ENCODE peak calls at places on chromosomes 7 and 10, in six cellular contexts. M is Karpas-422, J is Panc1, S is thoracic aorta, H is aorta, G is left lung. E is an unnamed sample. For H3K4me1, the result is how much of the 10 kb centered on the place peaks cover.

GRCh38 chr10:122441961-122442360 is 12.5 kb upstream of the ARMS2 start:
- DNase-seq in M (no peak), J (peak), S (no peak), H (no peak), G (no peak), E (no peak)

GRCh38 chr10:3077940-3078630 is 10.7 kb downstream of the PFKP start:
- DNase-seq in M (no peak), J (no peak), S (no peak), H (no peak), G (no peak), E (no peak)

GRCh38 chr7:13633857-13634256 is 355.6 kb downstream of the ETV1 start:
- DNase-seq in M (no peak), J (no peak), S (no peak), H (no peak), G (no peak), E (no peak)

GRCh38 chr10:113126506-113127192 is 176.6 kb downstream of the TCF7L2 start:
- DNase-seq in M (no peak), J (peak), S (no peak), H (peak), G (peak), E (peak)

GRCh38 chr10:34116220-34116623 is 698.9 kb downstream of the PARD3 start:
- DNase-seq in M (no peak), J (no peak), S (no peak), H (no peak), G (no peak), E (no peak)

GRCh38 chr10:107545717-107546116 is 381.2 kb upstream of the SORCS1 start:
- DNase-seq in M (no peak), J (no peak), S (no peak), H (no peak), G (peak), E (no peak)

GRCh38 chr10:58385784-58386112 is 538 bp downstream of the TFAM start:
- DNase-seq in M (peak), J (no peak), S (no peak), H (peak), G (peak), E (no peak)

GRCh38 chr10:37488792-37489657 is 363.6 kb downstream of the ANKRD30A start:
- DNase-seq in M (no peak), J (peak), S (no peak), H (no peak), G (no peak), E (no peak)

GRCh38 chr7:44853391-44853790 is 5.5 kb upstream of the H2AZ2 start:
- DNase-seq in M (no peak), J (no peak), S (no peak), H (no peak), G (no peak), E (no peak)

GRCh38 chr10:63703113-63703670 is 182.0 kb downstream of the REEP3 start:
- DNase-seq in M (peak), J (no peak), S (no peak), H (no peak), G (no peak), E (no peak)

GRCh38 chr7:91660734-91661355 is 219.7 kb downstream of the MTERF1 start:
- DNase-seq in M (no peak), J (no peak), S (no peak), H (no peak), G (no peak), E (no peak)

GRCh38 chr10:92045641-92046106 is 122.1 kb downstream of the BTAF1 start:
- DNase-seq in M (no peak), J (no peak), S (no peak), H (no peak), G (no peak), E (no peak)

GRCh38 chr10:43409385-43410109 is 561 bp upstream of the HNRNPF start:
- DNase-seq in M (peak), J (no peak), S (no peak), H (peak), G (peak), E (peak)

GRCh38 chr10:86333813-86334514 is 32.6 kb downstream of the GRID1 start:
- DNase-seq in M (no peak), J (no peak), S (no peak), H (no peak), G (no peak), E (no peak)

GRCh38 chr10:105857284-105858264 is 1216.5 kb downstream of the SORCS3 start:
- DNase-seq in M (no peak), J (no peak), S (no peak), H (no peak), G (no peak), E (no peak)

GRCh38 chr10:67851229-67851628 is 13.2 kb upstream of the DNAJC12 start:
- DNase-seq in M (no peak), J (no peak), S (no peak), H (no peak), G (no peak), E (no peak)

GRCh38 chr10:76576276-76576962 is 1061.2 kb downstream of the KCNMA1 start:
- DNase-seq in M (no peak), J (no peak), S (no peak), H (no peak), G (no peak), E (peak)

GRCh38 chr7:150941983-150942590 is 36.0 kb downstream of the KCNH2 start:
- DNase-seq in M (no peak), J (no peak), S (no peak), H (no peak), G (peak), E (peak)

GRCh38 chr10:35448687-35449662 is 112.7 kb downstream of the CCNY start:
- DNase-seq in M (no peak), J (no peak), S (no peak), H (peak), G (no peak), E (no peak)

GRCh38 chr10:52119507-52119906 is 194.6 kb upstream of the DKK1 start:
- DNase-seq in M (no peak), J (no peak), S (no peak), H (no peak), G (no peak), E (no peak)

GRCh38 chr10:46018453-46019169 is 11.8 kb downstream of the NCOA4 start:
- DNase-seq in M (no peak), J (no peak), S (no peak), H (no peak), G (no peak), E (no peak)

GRCh38 chr10:109902992-109903947 is 20.0 kb downstream of the XPNPEP1 start:
- DNase-seq in M (no peak), J (no peak), S (no peak), H (no peak), G (no peak), E (no peak)

GRCh38 chr10:8173866-8174243 is 119.4 kb downstream of the GATA3 start:
- DNase-seq in M (no peak), J (no peak), S (no peak), H (no peak), G (no peak), E (no peak)

GRCh38 chr10:3828404-3829192 is 43.6 kb upstream of the KLF6 start:
- DNase-seq in M (no peak), J (no peak), S (no peak), H (peak), G (no peak), E (no peak)

GRCh38 chr7:4712371-4713182 is 30.5 kb downstream of the FOXK1 start:
- DNase-seq in M (peak), J (peak), S (no peak), H (no peak), G (no peak), E (no peak)

GRCh38 chr10:118373786-118374185 is 31.7 kb upstream of the FAM204A start:
- DNase-seq in M (no peak), J (no peak), S (no peak), H (no peak), G (no peak), E (no peak)

GRCh38 chr10:10056958-10057357 is 960.7 kb upstream of the CELF2 start:
- DNase-seq in M (peak), J (no peak), S (no peak), H (no peak), G (no peak), E (no peak)

GRCh38 chr10:48279081-48279751 is 4.7 kb upstream of the FRMPD2 start:
- DNase-seq in M (no peak), J (no peak), S (no peak), H (no peak), G (no peak), E (no peak)

GRCh38 chr7:90411510-90411909 is 8.2 kb downstream of the CLDN12 start:
- DNase-seq in M (no peak), J (no peak), S (no peak), H (no peak), G (no peak), E (no peak)

GRCh38 chr10:95260397-95260881 is 30.4 kb downstream of the PDLIM1 start:
- DNase-seq in M (no peak), J (peak), S (no peak), H (peak), G (no peak), E (no peak)

GRCh38 chr7:36286241-36286640 is 103.4 kb upstream of the ANLN start:
- DNase-seq in M (peak), J (no peak), S (no peak), H (no peak), G (no peak), E (no peak)

GRCh38 chr7:141220263-141220662 is 146.4 kb downstream of the TMEM178B start:
- DNase-seq in M (peak), J (no peak), S (no peak), H (no peak), G (no peak), E (no peak)

GRCh38 chr7:30665043-30665442 is 17.2 kb downstream of the CRHR2 start:
- DNase-seq in M (no peak), J (no peak), S (no peak), H (peak), G (no peak), E (no peak)

GRCh38 chr7:66099551-66100407 is 14.9 kb upstream of the CRCP start:
- DNase-seq in M (peak), J (no peak), S (peak), H (peak), G (no peak), E (peak)

GRCh38 chr10:71390435-71390820 is 6.3 kb upstream of the CDH23 start:
- DNase-seq in M (no peak), J (no peak), S (no peak), H (no peak), G (no peak), E (no peak)

GRCh38 chr10:125553091-125553490 is 129.9 kb downstream of the TEX36 start:
- DNase-seq in M (no peak), J (no peak), S (no peak), H (no peak), G (no peak), E (no peak)
- H3K4me1 ChIP-seq in M (under half), J (under half), S (under half), H (under half), G (under half), E (under half)

GRCh38 chr10:74967850-74968620 is 141.6 kb downstream of the KAT6B start:
- DNase-seq in M (no peak), J (no peak), S (no peak), H (no peak), G (no peak), E (no peak)
- H3K4me3 ChIP-seq in M (no peak), J (no peak), S (no peak), H (no peak), G (no peak), E (no peak)

DNA sequence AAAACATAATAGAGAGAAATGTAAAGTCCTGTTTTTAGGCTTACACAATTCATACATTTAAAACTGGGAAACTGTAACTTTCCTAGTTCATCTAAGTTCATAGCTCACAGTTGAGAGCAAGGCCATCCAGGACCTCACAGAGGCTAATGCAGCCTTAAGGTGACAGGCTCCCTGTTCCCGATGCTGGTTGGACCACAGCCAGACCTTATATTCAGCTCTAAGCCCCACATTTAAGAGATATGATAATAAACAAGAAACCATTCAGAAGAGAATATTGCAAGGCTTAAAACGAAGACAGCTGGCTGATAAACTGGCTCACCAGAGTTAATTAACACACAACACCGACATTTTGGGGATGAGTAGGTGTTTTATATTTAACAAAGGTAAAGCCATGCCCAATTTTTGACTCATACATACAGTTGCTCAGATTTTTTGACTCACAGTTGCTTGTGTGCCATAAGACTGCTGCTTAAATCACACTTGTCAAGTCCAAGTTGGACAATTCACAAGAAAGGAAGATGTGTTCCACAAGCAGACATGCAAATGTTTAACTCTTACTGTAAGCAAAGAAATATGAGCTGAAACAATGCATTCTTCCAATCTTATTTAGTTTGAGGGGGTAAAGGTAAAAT is 41.1 kb upstream of the TMEM213 start:
- DNase-seq in M (no peak), J (no peak), S (no peak), H (no peak), G (no peak), E (no peak)
- H3K4me1 ChIP-seq in M (under half), J (under half), S (under half), H (under half), G (under half), E (under half)

DNA sequence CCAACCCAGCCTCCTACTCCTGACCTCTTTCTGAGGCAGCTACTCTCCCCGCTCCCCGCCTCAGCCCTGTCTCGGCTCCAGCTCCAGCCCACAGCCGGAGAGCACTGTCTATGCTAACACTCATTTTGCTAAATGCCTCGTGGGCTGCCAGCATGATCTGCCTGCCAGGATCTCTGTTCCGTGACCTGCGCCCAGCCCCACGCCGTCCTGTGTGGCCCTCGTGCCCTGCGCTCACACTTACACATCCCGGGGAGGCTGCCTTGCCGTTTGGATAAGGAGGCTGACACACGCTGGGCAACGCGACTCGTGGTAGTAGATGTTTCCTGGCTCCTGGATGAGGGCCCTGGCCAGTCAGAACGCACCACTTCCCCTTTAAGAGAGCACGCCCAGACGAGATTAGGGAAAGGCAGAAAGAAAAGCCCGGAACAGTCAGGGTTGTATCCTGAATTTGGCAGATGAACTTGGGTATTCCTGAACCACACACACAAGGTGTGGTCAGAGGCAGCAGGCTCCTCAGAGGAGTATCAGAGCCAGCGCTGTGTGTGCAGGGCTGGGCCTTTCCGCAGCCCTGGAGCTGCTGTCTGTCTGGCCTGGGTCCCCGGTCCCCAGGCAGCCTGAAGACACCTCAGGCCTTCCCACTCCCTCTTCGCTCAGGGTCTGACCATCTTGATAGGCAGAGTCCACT is 97.7 kb upstream of the EFCAB10 start:
- DNase-seq in M (peak), J (no peak), S (peak), H (peak), G (peak), E (peak)
- H3K4me3 ChIP-seq in M (peak), J (no peak), S (peak), H (no peak), G (peak), E (peak)

GRCh38 chr10:32326119-32326518 is 20.8 kb downstream of the EPC1 start:
- DNase-seq in M (no peak), J (no peak), S (no peak), H (no peak), G (no peak), E (no peak)
- H3K4me1 ChIP-seq in M (under half), J (under half), S (half or more), H (under half), G (half or more), E (half or more)

GRCh38 chr7:100157069-100157333 is 1.5 kb downstream of the TRAPPC14 start:
- DNase-seq in M (no peak), J (no peak), S (no peak), H (no peak), G (no peak), E (no peak)

GRCh38 chr7:100156331-100157068 is 2.0 kb downstream of the TRAPPC14 start:
- DNase-seq in M (peak), J (no peak), S (no peak), H (no peak), G (no peak), E (no peak)

GRCh38 chr7:100153713-100154519 is 4.6 kb downstream of the TRAPPC14 start:
- DNase-seq in M (peak), J (no peak), S (no peak), H (no peak), G (no peak), E (no peak)

GRCh38 chr7:100154651-100155491 is 3.7 kb downstream of the TRAPPC14 start:
- DNase-seq in M (peak), J (no peak), S (no peak), H (no peak), G (no peak), E (no peak)

DNA sequence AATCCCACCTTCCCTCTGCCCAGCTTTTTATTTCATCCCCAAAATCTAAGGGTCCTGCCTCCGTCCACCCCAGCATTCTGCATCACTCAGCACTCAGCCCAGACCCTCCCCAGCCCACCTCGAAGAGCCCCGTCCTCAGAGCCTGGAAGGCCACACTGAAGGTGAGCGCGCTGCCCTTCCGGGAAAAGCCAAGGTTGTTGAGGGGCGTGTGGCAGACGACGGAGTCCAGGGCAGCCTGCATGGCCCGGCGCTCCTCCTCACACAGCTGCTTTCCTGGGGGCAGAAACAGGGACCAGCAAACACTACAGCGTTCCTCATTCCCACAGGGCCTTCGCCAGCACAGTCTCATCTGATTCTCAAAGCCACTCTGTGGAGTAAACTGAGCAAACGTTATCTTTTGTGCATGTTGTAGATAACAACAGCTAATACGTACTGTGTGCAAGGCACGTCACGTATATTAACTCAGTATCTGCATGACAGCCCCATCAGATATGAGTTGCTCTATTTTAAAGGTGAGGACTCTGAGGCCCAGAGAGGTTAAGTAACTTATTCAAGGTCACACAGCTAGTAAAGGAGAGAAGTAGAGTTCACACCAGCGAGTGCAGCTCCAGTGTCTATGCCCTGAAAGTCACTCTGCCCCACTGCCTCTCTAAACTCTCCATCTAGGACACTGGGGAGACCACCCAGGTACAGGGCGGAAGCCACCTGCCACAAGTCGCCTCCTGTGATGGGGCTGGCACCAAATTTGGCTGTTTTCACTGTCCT is 2.8 kb downstream of the TRAPPC14 start:
- DNase-seq in M (peak), J (no peak), S (no peak), H (no peak), G (no peak), E (no peak)
- H3K4me3 ChIP-seq in M (no peak), J (no peak), S (no peak), H (no peak), G (no peak), E (no peak)

DNA sequence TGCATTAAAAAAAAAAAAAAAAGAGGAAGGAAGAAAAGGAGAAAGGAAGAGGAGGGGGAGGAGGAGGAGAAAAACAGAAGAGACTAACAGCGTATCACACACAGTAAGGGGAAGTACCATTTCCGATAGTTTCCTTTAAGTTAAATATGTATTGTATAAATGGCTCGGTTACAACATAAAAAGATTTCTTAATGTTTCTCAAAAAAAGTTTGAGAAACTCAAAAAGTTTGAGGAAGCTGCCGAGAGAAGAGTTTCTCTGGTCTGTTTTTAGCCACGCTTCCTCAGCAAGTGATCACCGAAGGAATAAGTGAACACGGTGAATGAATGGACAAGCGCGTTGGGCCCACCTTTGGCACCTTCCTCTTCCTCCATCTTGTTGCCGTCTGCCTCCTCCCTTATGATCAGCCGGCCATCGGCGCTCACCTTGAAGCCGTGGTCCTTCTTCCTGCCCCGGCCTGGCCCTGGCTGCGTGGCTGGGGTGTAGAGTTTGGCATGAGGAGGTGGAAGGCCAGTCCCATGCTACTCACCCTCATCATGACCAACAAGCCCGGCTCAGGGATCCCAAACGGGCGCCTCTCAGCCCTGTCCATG is 31.3 kb upstream of the FRAT2 start:
- DNase-seq in M (peak), J (no peak), S (no peak), H (no peak), G (peak), E (no peak)
- H3K4me1 ChIP-seq in M (under half), J (under half), S (under half), H (under half), G (half or more), E (under half)

E was measured in left ventricle myocardium inferior.